ENCODE peak calls at places on chromosomes 4 and X, in ten cellular contexts. U is OCI-LY7, Y is lung, D is nephron progenitor cell, V is type B pancreatic cell, Q is mucosa of descending colon, T is SK-N-SH, J is GM23338, N is spleen, W is left lung. F is an unnamed sample.

GRCh38 chr4:12636191-12636590 is 847.9 kb downstream of the RAB28 start:
- DNase-seq in W (no peak), J (no peak), D (no peak), V (no peak), Q (no peak), T (no peak), N (no peak), U (no peak), Y (no peak), F (no peak)

GRCh38 chr4:68861057-68861456 is 45.3 kb downstream of the UGT2B10 start:
- DNase-seq in T (no peak), D (no peak), U (no peak), V (no peak), J (no peak), Q (no peak), W (no peak), Y (no peak), N (no peak), F (no peak)

GRCh38 chr4:6746721-6747689 is 31.0 kb downstream of the BLOC1S4 start:
- DNase-seq in Y (peak), U (no peak), T (no peak), Q (peak), N (peak), W (peak), V (no peak), J (no peak), D (no peak), F (no peak)

GRCh38 chr4:8211737-8212581 is 12.9 kb downstream of the SH3TC1 start:
- DNase-seq in D (no peak), Q (no peak), U (no peak), J (no peak), N (no peak), V (no peak), T (no peak), Y (no peak), W (no peak), F (no peak)

GRCh38 chr4:5460106-5460801 is 248.1 kb downstream of the EVC2 start:
- DNase-seq in D (peak), V (no peak), N (peak), J (peak), Q (peak), Y (no peak), T (peak), W (no peak), U (peak), F (no peak)

GRCh38 chr4:121155893-121156292 is 8.2 kb downstream of the TNIP3 start:
- DNase-seq in Q (no peak), V (no peak), D (no peak), N (no peak), W (no peak), T (peak), U (no peak), J (no peak), Y (no peak), F (no peak)

GRCh38 chr4:82797048-82797590 is 1.5 kb downstream of the SCD5 start:
- DNase-seq in D (no peak), J (peak), T (peak), Y (no peak), W (no peak), U (no peak), N (no peak), V (no peak), Q (no peak), F (no peak)

GRCh38 chrX:34638116-34638515 is 19.0 kb downstream of the TMEM47 start:
- DNase-seq in Y (no peak), U (peak), T (peak), W (no peak), J (peak), D (no peak), N (no peak), V (no peak), Q (peak), F (no peak)

GRCh38 chrX:71637848-71638247 is 19.5 kb upstream of the CXCR3 start:
- DNase-seq in W (no peak), Y (no peak), D (no peak), V (no peak), J (no peak), N (no peak), Q (no peak), T (no peak), U (peak), F (no peak)

GRCh38 chrX:51002160-51002632 is 91.7 kb downstream of the BMP15 start:
- DNase-seq in J (no peak), D (no peak), W (no peak), Y (no peak), V (no peak), U (no peak), Q (no peak), N (no peak), T (no peak), F (no peak)

DNA sequence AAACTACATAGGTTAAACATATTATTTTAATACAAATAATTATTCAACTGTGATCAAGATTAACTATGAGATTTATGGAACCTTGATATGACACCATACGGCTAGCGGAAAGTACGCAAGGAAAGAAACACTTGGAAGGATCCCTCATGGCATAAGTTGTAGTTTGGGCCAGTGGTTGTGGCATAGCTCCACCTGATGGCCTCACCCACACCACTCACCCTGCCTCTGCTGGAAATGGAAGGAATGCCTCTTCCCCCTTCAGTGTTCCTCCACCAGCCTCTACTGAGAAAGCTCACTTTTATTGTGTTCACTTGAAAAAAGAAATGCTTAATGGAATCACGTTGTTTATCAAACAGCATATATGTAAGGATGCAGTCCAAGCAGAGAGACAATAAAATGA is 86.4 kb downstream of the BMP15 start:
- DNase-seq in Y (no peak), J (peak), V (no peak), N (no peak), T (no peak), D (no peak), Q (no peak), U (no peak), W (no peak), F (no peak)
- TF ChIP-seq CTCF in Y (no peak), J (peak), V (no peak), N (no peak), T (no peak), D (no peak), Q (no peak), U (no peak), W (no peak), F (no peak)

DNA sequence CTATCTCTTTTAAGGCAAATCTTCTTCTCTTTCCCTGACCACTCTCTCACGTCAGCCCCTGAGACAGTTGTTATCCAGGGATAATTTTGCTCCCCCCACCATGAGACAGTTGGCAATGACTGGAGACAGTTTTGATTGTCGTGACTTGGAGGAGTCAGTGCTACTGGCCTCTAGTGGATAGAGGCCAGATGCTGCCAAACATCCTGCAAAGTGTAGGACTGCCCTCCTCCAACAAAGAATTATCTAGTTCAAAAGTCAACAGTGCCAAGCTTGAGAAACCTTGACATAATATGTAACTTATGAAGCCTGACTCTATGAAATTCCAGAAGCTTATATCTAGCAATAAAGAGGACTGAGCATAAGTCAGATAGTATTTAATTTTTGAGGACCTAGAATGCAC is 502.1 kb upstream of the IGFBP7 start:
- DNase-seq in Y (no peak), T (no peak), V (no peak), W (no peak), U (no peak), J (no peak), Q (peak), D (no peak), N (no peak), F (no peak)
- TF ChIP-seq CTCF in Y (no peak), T (no peak), V (no peak), W (no peak), U (no peak), J (peak), Q (no peak), D (no peak), N (no peak), F (peak)

GRCh38 chr4:109803924-109804571 is 2.2 kb upstream of the CFI start:
- DNase-seq in N (no peak), D (no peak), Y (no peak), V (no peak), J (peak), W (no peak), T (peak), Q (peak), U (peak), F (no peak)
- TF ChIP-seq CTCF in N (no peak), D (peak), Y (no peak), V (peak), J (peak), W (no peak), T (peak), Q (no peak), U (peak), F (peak)

GRCh38 chr4:32472918-32473317 is 1752.7 kb downstream of the PCDH7 start:
- DNase-seq in Q (no peak), J (peak), T (no peak), N (peak), Y (no peak), D (no peak), V (no peak), W (no peak), U (no peak), F (no peak)
- TF ChIP-seq CTCF in Q (no peak), J (no peak), T (no peak), N (no peak), Y (no peak), D (no peak), V (no peak), W (no peak), U (no peak), F (no peak)

F was measured in chondrocyte.